ENCODE peak calls at places on chromosomes 16 and 17, in six cellular contexts. S, V, F, G, Y and L are unnamed samples.
A peak's percentile ranks its signal among the peaks of the same experiment; 100 is the strongest.

GRCh38 chr17:77829871-77830799 is 128.4 kb upstream of the TNRC6C start:
- DNase-seq in S (peak; percentile 53), V (no peak), F (no peak), G (no peak), Y (peak; percentile 86), L (peak; percentile 76)

GRCh38 chr16:57185446-57185944 is 344 bp downstream of the PSME3IP1 start:
- DNase-seq in S (peak; percentile 64), V (peak; percentile 8), F (no peak), G (peak; percentile 51), Y (peak; percentile 53), L (peak; percentile 71)

GRCh38 chr16:14101415-14101814 is 30.3 kb downstream of the MRTFB start:
- DNase-seq in S (no peak), V (no peak), F (no peak), G (no peak), Y (no peak), L (no peak)

GRCh38 chr17:63120406-63120805 is 154.4 kb downstream of the TANC2 start:
- DNase-seq in S (peak; percentile 60), V (no peak), F (no peak), G (peak; percentile 54), Y (no peak), L (no peak)

GRCh38 chr17:80035937-80036714 is at the start of gene CCDC40:
- DNase-seq in S (peak; percentile 81), V (peak; percentile 67), F (peak; percentile 79), G (peak; percentile 40), Y (peak; percentile 85), L (peak; percentile 81)

GRCh38 chr16:5487728-5488127 is 390.1 kb upstream of the EEF2KMT start:
- DNase-seq in S (no peak), V (no peak), F (no peak), G (no peak), Y (no peak), L (no peak)

GRCh38 chr17:63382826-63383225 is 63.3 kb downstream of the CYB561 start:
- DNase-seq in S (peak; percentile 37), V (no peak), F (no peak), G (no peak), Y (no peak), L (no peak)

GRCh38 chr16:88060524-88061219 is 109.4 kb downstream of the BANP start:
- DNase-seq in S (no peak), V (no peak), F (no peak), G (no peak), Y (no peak), L (no peak)

GRCh38 chr16:28106467-28106866 is 43.0 kb upstream of the GSG1L start:
- DNase-seq in S (peak; percentile 6), V (no peak), F (no peak), G (no peak), Y (no peak), L (no peak)

GRCh38 chr16:69833791-69834282 is 71.7 kb downstream of the WWP2 start:
- DNase-seq in S (no peak), V (peak; percentile 17), F (no peak), G (peak; percentile 36), Y (no peak), L (no peak)

GRCh38 chr17:28862497-28862896 is 7.7 kb downstream of the ERAL1 start:
- DNase-seq in S (no peak), V (no peak), F (no peak), G (no peak), Y (no peak), L (no peak)

GRCh38 chr17:31690118-31690517 is 168.9 kb downstream of the COPRS start:
- DNase-seq in S (no peak), V (no peak), F (no peak), G (no peak), Y (no peak), L (no peak)

GRCh38 chr16:56281256-56281805 is 90.0 kb downstream of the GNAO1 start:
- DNase-seq in S (peak; percentile 24), V (no peak), F (no peak), G (no peak), Y (no peak), L (no peak)

GRCh38 chr17:62650587-62650986 is 23.1 kb downstream of the MRC2 start:
- DNase-seq in S (no peak), V (no peak), F (no peak), G (no peak), Y (no peak), L (no peak)

GRCh38 chr17:60139438-60140285 is 10.1 kb upstream of the CA4 start:
- DNase-seq in S (peak; percentile 31), V (peak; percentile 23), F (peak; percentile 70), G (no peak), Y (peak; percentile 71), L (peak; percentile 70)

GRCh38 chr16:58290861-58291260 is 4.0 kb downstream of the PRSS54 start:
- DNase-seq in S (no peak), V (no peak), F (no peak), G (no peak), Y (no peak), L (no peak)

GRCh38 chr16:89821438-89822187 is 5.2 kb upstream of the FANCA start:
- DNase-seq in S (no peak), V (no peak), F (peak; percentile 42), G (no peak), Y (no peak), L (no peak)

GRCh38 chr16:860891-861290 is 60.4 kb upstream of the GNG13 start:
- DNase-seq in S (no peak), V (no peak), F (no peak), G (no peak), Y (no peak), L (no peak)

GRCh38 chr16:64615647-64616280 is 506.1 kb downstream of the CDH11 start:
- DNase-seq in S (no peak), V (no peak), F (no peak), G (no peak), Y (peak; percentile 17), L (no peak)

GRCh38 chr16:16154292-16154951 is 68.9 kb downstream of the ABCC6 start:
- DNase-seq in S (no peak), V (no peak), F (no peak), G (no peak), Y (no peak), L (no peak)

GRCh38 chr17:80272366-80272765 is 11.7 kb downstream of the RNF213 start:
- DNase-seq in S (no peak), V (no peak), F (no peak), G (no peak), Y (no peak), L (no peak)

GRCh38 chr17:69508814-69509213 is 94.3 kb downstream of the MAP2K6 start:
- DNase-seq in S (no peak), V (no peak), F (no peak), G (no peak), Y (no peak), L (no peak)

GRCh38 chr17:69506489-69506888 is 92.0 kb downstream of the MAP2K6 start:
- DNase-seq in S (peak; percentile 49), V (no peak), F (no peak), G (no peak), Y (no peak), L (no peak)

GRCh38 chr17:69502488-69502887 is 88.0 kb downstream of the MAP2K6 start:
- DNase-seq in S (no peak), V (no peak), F (no peak), G (no peak), Y (no peak), L (no peak)

GRCh38 chr17:69503711-69504110 is 89.2 kb downstream of the MAP2K6 start:
- DNase-seq in S (no peak), V (no peak), F (no peak), G (no peak), Y (no peak), L (no peak)

GRCh38 chr17:69505740-69506139 is 91.2 kb downstream of the MAP2K6 start:
- DNase-seq in S (no peak), V (no peak), F (no peak), G (no peak), Y (no peak), L (no peak)
- H3K4me1 ChIP-seq in S (peaks cover 8% of the 10 kb centered on the region), V (peaks cover 52% of the 10 kb centered on the region), F (peaks cover 5% of the 10 kb centered on the region), G (no peaks in the 10 kb centered on the region), Y (peaks cover 21% of the 10 kb centered on the region), L (peaks cover 22% of the 10 kb centered on the region)

GRCh38 chr16:86566601-86566965 is at the start of gene FOXC2:
- DNase-seq in S (no peak), V (no peak), F (no peak), G (no peak), Y (peak; percentile 90), L (peak; percentile 92)
- H3K4me3 ChIP-seq in S (no peak within 1 kb of the TSS), V (peak within 1 kb of the TSS; percentile 36), F (no peak within 1 kb of the TSS), G (no peak within 1 kb of the TSS), Y (peak within 1 kb of the TSS; percentile 57), L (peak within 1 kb of the TSS; percentile 53)

GRCh38 chr16:24976061-24976779 is 38.9 kb downstream of the ARHGAP17 start:
- DNase-seq in S (no peak), V (no peak), F (no peak), G (no peak), Y (no peak), L (no peak)

GRCh38 chr16:24975428-24975889 is 39.7 kb downstream of the ARHGAP17 start:
- DNase-seq in S (no peak), V (no peak), F (no peak), G (peak; percentile 64), Y (no peak), L (no peak)

GRCh38 chr16:24972608-24973220 is 42.5 kb downstream of the ARHGAP17 start:
- DNase-seq in S (no peak), V (no peak), F (no peak), G (peak; percentile 43), Y (no peak), L (no peak)

GRCh38 chr16:24973771-24974461 is 41.3 kb downstream of the ARHGAP17 start:
- DNase-seq in S (no peak), V (no peak), F (no peak), G (no peak), Y (no peak), L (no peak)

GRCh38 chr16:24974859-24975258 is 40.3 kb downstream of the ARHGAP17 start:
- DNase-seq in S (no peak), V (no peak), F (no peak), G (no peak), Y (no peak), L (no peak)
- H3K4me1 ChIP-seq in S (peaks cover 11% of the 10 kb centered on the region), V (peaks cover 62% of the 10 kb centered on the region), F (peaks cover 9% of the 10 kb centered on the region), G (peaks cover 23% of the 10 kb centered on the region), Y (peaks cover 88% of the 10 kb centered on the region), L (peaks cover 45% of the 10 kb centered on the region)

GRCh38 chr16:86371083-86371803 is 139.1 kb upstream of the FOXF1 start:
- DNase-seq in S (no peak), V (no peak), F (no peak), G (no peak), Y (no peak), L (no peak)

GRCh38 chr16:86367291-86368072 is 142.8 kb upstream of the FOXF1 start:
- DNase-seq in S (no peak), V (no peak), F (no peak), G (no peak), Y (no peak), L (no peak)

GRCh38 chr16:86365513-86366040 is 144.8 kb upstream of the FOXF1 start:
- DNase-seq in S (no peak), V (no peak), F (no peak), G (no peak), Y (no peak), L (no peak)

GRCh38 chr16:86370036-86370435 is 140.3 kb upstream of the FOXF1 start:
- DNase-seq in S (no peak), V (no peak), F (no peak), G (no peak), Y (no peak), L (no peak)

DNA sequence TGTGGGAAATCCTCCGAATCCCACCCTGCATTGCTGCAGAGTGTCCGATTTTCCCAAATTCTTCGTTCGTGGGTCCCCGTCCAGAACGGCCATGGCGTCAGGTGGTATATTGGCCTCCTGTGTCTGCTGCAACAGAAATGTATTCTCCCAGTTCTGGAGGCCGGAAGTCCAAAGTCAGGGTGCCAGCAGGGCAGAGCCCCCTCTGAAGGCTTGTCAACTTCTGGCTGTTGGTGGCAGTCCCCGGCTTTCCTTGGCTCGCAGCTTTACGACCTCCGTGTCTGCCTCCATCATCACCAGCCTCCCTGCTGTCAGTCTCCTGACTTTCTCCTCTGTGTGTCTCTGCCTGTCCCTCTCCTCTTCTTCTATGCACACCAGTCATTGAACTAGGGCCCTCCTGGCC is 142.1 kb upstream of the FOXF1 start:
- DNase-seq in S (no peak), V (no peak), F (no peak), G (no peak), Y (no peak), L (no peak)
- H3K4me3 ChIP-seq in S (no peak overlapping the region), V (no peak overlapping the region), F (no peak overlapping the region), G (no peak overlapping the region), Y (no peak overlapping the region), L (no peak overlapping the region)